ENCODE peak calls at places on chromosome 20, in seven cellular contexts. I, X, B, J, Y, V and Q are unnamed samples.

GRCh38 chr20:49567421-49568256 is at the start of gene PTGIS:
- DNase-seq in I (peak), X (peak), B (no peak), J (no peak), Y (no peak), V (no peak), Q (no peak)

GRCh38 chr20:44959082-44959895 is 908 bp downstream of the TOMM34 start:
- DNase-seq in I (no peak), X (no peak), B (no peak), J (no peak), Y (peak), V (peak), Q (peak)

GRCh38 chr20:4014031-4014474 is 1.3 kb downstream of the RNF24 start:
- DNase-seq in I (no peak), X (peak), B (peak), J (peak), Y (no peak), V (peak), Q (peak)

GRCh38 chr20:16132399-16132798 is 440.8 kb downstream of the KIF16B start:
- DNase-seq in I (no peak), X (no peak), B (no peak), J (no peak), Y (no peak), V (no peak), Q (no peak)

GRCh38 chr20:59258103-59258705 is 42.2 kb upstream of the EDN3 start:
- DNase-seq in I (no peak), X (no peak), B (no peak), J (no peak), Y (no peak), V (no peak), Q (no peak)

GRCh38 chr20:42043921-42044320 is 425.7 kb upstream of the CHD6 start:
- DNase-seq in I (no peak), X (no peak), B (no peak), J (no peak), Y (no peak), V (no peak), Q (no peak)

GRCh38 chr20:11018668-11019170 is 344.9 kb upstream of the JAG1 start:
- DNase-seq in I (no peak), X (no peak), B (no peak), J (no peak), Y (no peak), V (no peak), Q (no peak)

GRCh38 chr20:48684501-48685041 is 143.2 kb downstream of the PREX1 start:
- DNase-seq in I (no peak), X (no peak), B (no peak), J (no peak), Y (no peak), V (no peak), Q (no peak)

GRCh38 chr20:5524886-5525285 is 208.1 kb upstream of the PROKR2 start:
- DNase-seq in I (no peak), X (no peak), B (no peak), J (no peak), Y (no peak), V (no peak), Q (no peak)

GRCh38 chr20:825710-826421 is 7.6 kb upstream of the FAM110A start:
- DNase-seq in I (no peak), X (no peak), B (no peak), J (no peak), Y (no peak), V (peak), Q (no peak)

GRCh38 chr20:37997516-37997915 is 35.7 kb downstream of the TTI1 start:
- DNase-seq in I (no peak), X (no peak), B (no peak), J (no peak), Y (no peak), V (no peak), Q (no peak)

GRCh38 chr20:3323398-3323797 is 84.1 kb downstream of the DNAAF9 start:
- DNase-seq in I (no peak), X (no peak), B (no peak), J (no peak), Y (no peak), V (no peak), Q (peak)

GRCh38 chr20:45970646-45971424 is 1.2 kb downstream of the ZNF335 start:
- DNase-seq in I (no peak), X (no peak), B (no peak), J (no peak), Y (no peak), V (no peak), Q (no peak)

GRCh38 chr20:46967647-46968046 is 73.0 kb downstream of the EYA2 start:
- DNase-seq in I (no peak), X (no peak), B (no peak), J (no peak), Y (no peak), V (no peak), Q (no peak)

GRCh38 chr20:5073154-5074049 is 46.4 kb downstream of the PCNA start:
- DNase-seq in I (no peak), X (peak), B (no peak), J (peak), Y (no peak), V (peak), Q (peak)

GRCh38 chr20:47711046-47711752 is 74.1 kb downstream of the SULF2 start:
- DNase-seq in I (no peak), X (no peak), B (no peak), J (no peak), Y (no peak), V (no peak), Q (no peak)

GRCh38 chr20:61092199-61092598 is 159.9 kb upstream of the CDH4 start:
- DNase-seq in I (no peak), X (no peak), B (no peak), J (no peak), Y (no peak), V (no peak), Q (no peak)

GRCh38 chr20:62761759-62762131 is 34.5 kb upstream of the MRGBP start:
- DNase-seq in I (no peak), X (no peak), B (no peak), J (no peak), Y (no peak), V (no peak), Q (no peak)

GRCh38 chr20:40869416-40870147 is 159.0 kb upstream of the TOP1 start:
- DNase-seq in I (no peak), X (no peak), B (no peak), J (no peak), Y (no peak), V (no peak), Q (no peak)

GRCh38 chr20:31870703-31871601 is 518 bp downstream of the TTLL9 start:
- DNase-seq in I (no peak), X (no peak), B (no peak), J (no peak), Y (no peak), V (no peak), Q (no peak)

GRCh38 chr20:56911946-56912345 is 282.8 kb downstream of the TFAP2C start:
- DNase-seq in I (no peak), X (no peak), B (no peak), J (no peak), Y (no peak), V (no peak), Q (no peak)

GRCh38 chr20:44137210-44137781 is 49.7 kb downstream of the JPH2 start:
- DNase-seq in I (no peak), X (peak), B (no peak), J (no peak), Y (no peak), V (no peak), Q (no peak)

GRCh38 chr20:39453890-39454289 is 491.7 kb downstream of the DHX35 start:
- DNase-seq in I (no peak), X (no peak), B (no peak), J (no peak), Y (no peak), V (no peak), Q (no peak)

GRCh38 chr20:58339741-58340140 is 30.2 kb downstream of the RAB22A start:
- DNase-seq in I (no peak), X (no peak), B (no peak), J (no peak), Y (no peak), V (no peak), Q (no peak)

GRCh38 chr20:61434361-61434781 is 182.3 kb downstream of the CDH4 start:
- DNase-seq in I (no peak), X (no peak), B (no peak), J (no peak), Y (no peak), V (no peak), Q (no peak)

GRCh38 chr20:40535816-40536215 is 153.2 kb downstream of the MAFB start:
- DNase-seq in I (no peak), X (no peak), B (no peak), J (no peak), Y (no peak), V (no peak), Q (no peak)

GRCh38 chr20:36439040-36439730 is 102.1 kb upstream of the MYL9 start:
- DNase-seq in I (peak), X (peak), B (peak), J (peak), Y (peak), V (peak), Q (peak)

GRCh38 chr20:20711413-20711812 is 1.0 kb downstream of the RALGAPA2 start:
- DNase-seq in I (no peak), X (no peak), B (no peak), J (no peak), Y (no peak), V (no peak), Q (no peak)

GRCh38 chr20:45892828-45893500 is 1.8 kb downstream of the CTSA start:
- DNase-seq in I (no peak), X (no peak), B (no peak), J (no peak), Y (no peak), V (no peak), Q (no peak)

GRCh38 chr20:38728911-38729642 is 4.8 kb downstream of the SLC32A1 start:
- DNase-seq in I (peak), X (no peak), B (peak), J (no peak), Y (no peak), V (no peak), Q (no peak)

GRCh38 chr20:58127731-58128130 is 100.7 kb downstream of the ANKRD60 start:
- DNase-seq in I (no peak), X (no peak), B (no peak), J (no peak), Y (no peak), V (peak), Q (no peak)

GRCh38 chr20:57474816-57475215 is 50.1 kb downstream of the CTCFL start:
- DNase-seq in I (no peak), X (no peak), B (no peak), J (no peak), Y (no peak), V (no peak), Q (no peak)

GRCh38 chr20:401682-402495 is 6.2 kb upstream of the RBCK1 start:
- DNase-seq in I (no peak), X (no peak), B (no peak), J (no peak), Y (no peak), V (peak), Q (peak)

GRCh38 chr20:316316-317068 is 8.9 kb upstream of the SOX12 start:
- DNase-seq in I (no peak), X (no peak), B (no peak), J (no peak), Y (no peak), V (no peak), Q (no peak)

GRCh38 chr20:48635791-48636267 is 192.0 kb downstream of the PREX1 start:
- DNase-seq in I (peak), X (no peak), B (peak), J (peak), Y (peak), V (peak), Q (peak)

GRCh38 chr20:37165031-37165430 is 14.1 kb upstream of the RPN2 start:
- DNase-seq in I (no peak), X (no peak), B (no peak), J (no peak), Y (no peak), V (no peak), Q (no peak)

GRCh38 chr20:24004470-24004869 is 15.9 kb upstream of the GGTLC1 start:
- DNase-seq in I (no peak), X (no peak), B (no peak), J (no peak), Y (no peak), V (no peak), Q (no peak)

GRCh38 chr20:35511814-35512420 is 17.5 kb downstream of the C20orf173 start:
- DNase-seq in I (peak), X (no peak), B (no peak), J (peak), Y (no peak), V (peak), Q (peak)

GRCh38 chr20:18048191-18048590 is 9.5 kb downstream of the OVOL2 start:
- DNase-seq in I (no peak), X (no peak), B (no peak), J (no peak), Y (no peak), V (no peak), Q (no peak)